ENCODE peak calls at places on chromosome 3, in ten cellular contexts. C is dorsolateral prefrontal cortex; M is NCI-H1092 treated with DMSO at 0.1 percent for 48 hours; B is stimulated activated CD4-positive, alpha-beta T cell treated with anti-CD3 and anti-CD28 coated beads, TNF-alpha, amount 100 ng/mL, for 1 hour; O is OCI-LY7; K is GM12891; Y is C1 segment of cervical spinal cord; V is activated naive CD4-positive, alpha-beta T cell; E is BE2C; D is activated T-cell treated with anti-CD3 and anti-CD28 coated beads, Interleukin-2, amount 50 U/mL, for 4 hours. N is an unnamed sample.

GRCh38 chr3:12706504-12707253 is 42.8 kb upstream of the RAF1 start:
- DNase-seq in Y (no peak), M (peak), C (no peak), D (peak), B (peak), V (no peak), E (peak), O (peak), K (peak), N (peak)

GRCh38 chr3:33848624-33849347 is 50.4 kb downstream of the PDCD6IP start:
- DNase-seq in Y (no peak), K (no peak), M (no peak), E (no peak), C (no peak), O (no peak), V (no peak), B (no peak), D (no peak), N (peak)

GRCh38 chr3:169007145-169007544 is 656.4 kb downstream of the MECOM start:
- DNase-seq in B (no peak), M (no peak), E (no peak), D (no peak), Y (no peak), C (no peak), O (no peak), V (no peak), K (no peak), N (no peak)

GRCh38 chr3:23594897-23595670 is 210.7 kb upstream of the UBE2E1 start:
- DNase-seq in O (no peak), K (no peak), D (no peak), E (no peak), V (no peak), B (no peak), C (no peak), Y (no peak), M (no peak), N (no peak)

GRCh38 chr3:56783644-56784451 is 17.9 kb downstream of the ARHGEF3 start:
- DNase-seq in B (peak), Y (no peak), O (peak), C (no peak), M (peak), K (peak), E (no peak), D (peak), V (peak), N (peak)

GRCh38 chr3:46866720-46867549 is 3.7 kb upstream of the MYL3 start:
- DNase-seq in E (peak), D (peak), K (peak), C (no peak), B (peak), Y (peak), M (peak), O (peak), V (peak), N (peak)

GRCh38 chr3:53045784-53046170 is at the start of gene SFMBT1:
- DNase-seq in M (peak), B (peak), O (peak), K (peak), C (no peak), D (peak), Y (peak), E (peak), V (peak), N (peak)

GRCh38 chr3:190266915-190267290 is 55.3 kb downstream of the CLDN1 start:
- DNase-seq in C (no peak), D (no peak), V (no peak), B (no peak), Y (no peak), M (no peak), K (no peak), O (no peak), E (no peak), N (no peak)

GRCh38 chr3:143464850-143465249 is 345.3 kb downstream of the CHST2 start:
- DNase-seq in C (no peak), V (no peak), O (no peak), M (no peak), Y (no peak), K (no peak), D (no peak), B (no peak), E (peak), N (no peak)

GRCh38 chr3:146865175-146865755 is 260.1 kb upstream of the PLSCR5 start:
- DNase-seq in Y (no peak), E (no peak), O (no peak), D (no peak), K (no peak), B (no peak), V (no peak), M (no peak), C (no peak), N (no peak)

GRCh38 chr3:126180477-126181397 is at the start of gene ALDH1L1:
- DNase-seq in O (no peak), C (no peak), V (no peak), D (no peak), K (no peak), Y (peak), E (peak), M (no peak), B (no peak), N (no peak)

GRCh38 chr3:25592510-25592968 is 72.2 kb downstream of the TOP2B start:
- DNase-seq in B (no peak), Y (no peak), V (no peak), K (no peak), O (peak), C (no peak), M (no peak), D (no peak), E (no peak), N (no peak)

GRCh38 chr3:150722267-150722666 is 18.5 kb upstream of the ERICH6 start:
- DNase-seq in V (no peak), M (no peak), Y (no peak), B (no peak), E (no peak), K (no peak), D (no peak), C (no peak), O (no peak), N (peak)

GRCh38 chr3:194120789-194121770 is 14.9 kb upstream of the HES1 start:
- DNase-seq in E (no peak), B (no peak), M (no peak), C (no peak), Y (no peak), D (no peak), O (peak), V (no peak), K (no peak), N (no peak)

GRCh38 chr3:11513817-11514135 is 129.9 kb downstream of the VGLL4 start:
- DNase-seq in M (no peak), V (no peak), B (no peak), O (no peak), Y (no peak), E (no peak), D (no peak), K (no peak), C (no peak), N (no peak)

GRCh38 chr3:64815691-64816225 is 128.0 kb upstream of the ADAMTS9 start:
- DNase-seq in Y (no peak), V (no peak), E (peak), C (no peak), M (no peak), K (no peak), B (no peak), O (no peak), D (no peak), N (no peak)

GRCh38 chr3:6416049-6416661 is 444.8 kb upstream of the GRM7 start:
- DNase-seq in D (no peak), K (no peak), E (no peak), B (no peak), Y (no peak), M (no peak), V (no peak), C (no peak), O (no peak), N (no peak)

GRCh38 chr3:179488213-179488612 is 36.9 kb upstream of the GNB4 start:
- DNase-seq in C (no peak), Y (no peak), O (no peak), M (no peak), B (no peak), D (no peak), K (no peak), V (no peak), E (no peak), N (no peak)

GRCh38 chr3:10493202-10493589 is 12.2 kb downstream of the ATP2B2 start:
- DNase-seq in E (no peak), Y (no peak), B (no peak), D (no peak), O (no peak), M (no peak), V (no peak), K (no peak), C (no peak), N (no peak)

GRCh38 chr3:46537316-46537715 is 28.8 kb downstream of the LRRC2 start:
- DNase-seq in V (no peak), O (no peak), E (no peak), Y (no peak), C (no peak), M (no peak), K (no peak), B (no peak), D (no peak), N (no peak)

N was measured in activated CD8-positive, alpha-beta T cell treated with anti-CD3 and anti-CD28 coated beads, Interleukin-2, amount 10 ng/mL, durations not matched to agents 7 days and 5 days.